ENCODE peak calls at places on chromosomes 4 and X, in four cellular contexts. R, T, E and Y are unnamed samples. For H3K4me1, the result is how much of the 10 kb centered on the place peaks cover.

GRCh38 chr4:186201535-186202230 is 10.3 kb downstream of the CYP4V2 start:
- DNase-seq in R (peak), T (peak), E (no peak), Y (no peak)

GRCh38 chr4:139774759-139775487 is 109.3 kb downstream of the MGST2 start:
- DNase-seq in R (no peak), T (no peak), E (no peak), Y (no peak)

GRCh38 chr4:156476359-156476758 is 495.2 kb downstream of the PDGFC start:
- DNase-seq in R (peak), T (no peak), E (no peak), Y (no peak)

GRCh38 chr4:6680372-6681034 is 13.2 kb upstream of the S100P start:
- DNase-seq in R (no peak), T (no peak), E (no peak), Y (no peak)

GRCh38 chrX:150517303-150517896 is 51.0 kb upstream of the MTM1 start:
- DNase-seq in R (no peak), T (no peak), E (no peak), Y (no peak)

GRCh38 chr4:8555716-8556115 is 24.5 kb upstream of the GPR78 start:
- DNase-seq in R (no peak), T (no peak), E (no peak), Y (no peak)

GRCh38 chr4:1337376-1337831 is 9.6 kb upstream of the UVSSA start:
- DNase-seq in R (no peak), T (no peak), E (no peak), Y (no peak)

GRCh38 chrX:137565318-137565904 is 516 bp upstream of the ZIC3 start:
- DNase-seq in R (no peak), T (no peak), E (no peak), Y (no peak)

GRCh38 chr4:122224348-122224747 is 72.2 kb downstream of the BLTP1 start:
- DNase-seq in R (peak), T (no peak), E (no peak), Y (no peak)

GRCh38 chr4:40550900-40551546 is 78.6 kb downstream of the RBM47 start:
- DNase-seq in R (peak), T (peak), E (no peak), Y (no peak)

GRCh38 chrX:31508338-31508737 is 436.5 kb upstream of the FTHL17 start:
- DNase-seq in R (no peak), T (no peak), E (no peak), Y (no peak)

GRCh38 chrX:154350429-154351182 is 23.8 kb downstream of the FLNA start:
- DNase-seq in R (no peak), T (no peak), E (no peak), Y (no peak)
- H3K4me1 ChIP-seq in R (half or more), T (half or more), E (under half), Y (under half)

DNA sequence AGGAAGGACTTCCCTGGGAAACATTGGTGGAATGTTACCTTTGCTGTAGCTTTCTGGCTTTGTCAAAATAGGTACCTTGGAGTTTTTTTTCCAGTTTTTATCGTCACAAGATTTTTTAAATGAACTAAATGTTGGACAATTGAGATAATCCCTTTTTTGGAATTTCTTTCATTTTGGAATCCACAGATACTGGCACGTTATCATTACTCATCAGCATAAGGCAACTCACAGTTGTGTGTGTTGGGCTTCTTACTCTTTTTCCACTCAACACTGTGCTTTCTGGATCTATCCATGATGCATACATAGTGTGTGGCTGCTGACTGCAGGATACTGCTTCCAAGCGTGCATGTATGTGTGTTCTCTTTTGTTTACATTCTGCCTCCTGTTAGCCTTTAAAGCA is 113.5 kb upstream of the FAM9A start:
- DNase-seq in R (no peak), T (no peak), E (no peak), Y (no peak)
- H3K27ac ChIP-seq in R (no peak), T (no peak), E (no peak), Y (no peak)

DNA sequence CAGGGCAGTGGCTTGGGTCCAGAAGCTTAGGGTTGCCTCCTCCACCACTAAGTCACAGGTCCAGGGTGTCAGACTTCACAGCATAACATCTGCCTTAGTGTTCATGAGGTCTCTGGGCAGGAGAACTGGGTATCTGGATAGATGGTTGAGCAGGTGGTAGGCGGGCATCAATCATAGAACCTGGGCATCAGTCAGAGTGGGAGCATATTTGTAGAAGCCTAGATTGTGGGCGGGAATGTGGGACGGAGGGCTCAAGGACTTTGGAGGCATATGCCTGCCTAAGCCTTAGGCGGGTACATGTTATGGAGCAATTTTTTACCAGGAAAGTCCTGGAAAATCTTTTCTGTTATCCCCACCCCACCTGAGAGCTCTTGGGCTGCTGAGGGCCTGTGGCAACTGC is 28.5 kb downstream of the TAF7L start:
- DNase-seq in R (no peak), T (no peak), E (no peak), Y (no peak)
- H3K4me1 ChIP-seq in R (under half), T (under half), E (under half), Y (under half)

GRCh38 chr4:91256043-91256442 is 1047.7 kb upstream of the GRID2 start:
- DNase-seq in R (no peak), T (no peak), E (no peak), Y (no peak)

GRCh38 chr4:91258326-91258725 is 1045.4 kb upstream of the GRID2 start:
- DNase-seq in R (no peak), T (no peak), E (no peak), Y (no peak)

GRCh38 chr4:91257721-91258120 is 1046.0 kb upstream of the GRID2 start:
- DNase-seq in R (no peak), T (no peak), E (no peak), Y (no peak)

DNA sequence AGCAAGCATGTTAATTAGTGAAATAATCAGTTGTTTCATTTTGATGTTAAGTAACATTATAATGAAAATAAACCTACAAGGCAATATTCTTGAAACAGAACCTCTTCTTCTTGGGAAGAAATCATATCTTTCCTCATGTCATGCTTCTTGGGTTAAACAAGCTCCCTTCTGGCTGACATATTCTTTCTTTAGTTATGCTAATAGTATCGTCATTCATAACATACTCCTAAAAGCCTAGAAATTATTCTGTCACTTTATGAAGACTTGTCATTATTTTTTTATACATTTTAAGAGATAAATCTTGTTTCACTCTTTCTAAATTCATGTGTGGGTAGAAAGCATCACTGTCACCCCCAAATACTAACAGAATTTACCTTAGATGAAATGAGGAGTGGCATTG is 1047.0 kb upstream of the GRID2 start:
- DNase-seq in R (no peak), T (no peak), E (no peak), Y (no peak)
- H3K27ac ChIP-seq in R (no peak), T (no peak), E (no peak), Y (no peak)

DNA sequence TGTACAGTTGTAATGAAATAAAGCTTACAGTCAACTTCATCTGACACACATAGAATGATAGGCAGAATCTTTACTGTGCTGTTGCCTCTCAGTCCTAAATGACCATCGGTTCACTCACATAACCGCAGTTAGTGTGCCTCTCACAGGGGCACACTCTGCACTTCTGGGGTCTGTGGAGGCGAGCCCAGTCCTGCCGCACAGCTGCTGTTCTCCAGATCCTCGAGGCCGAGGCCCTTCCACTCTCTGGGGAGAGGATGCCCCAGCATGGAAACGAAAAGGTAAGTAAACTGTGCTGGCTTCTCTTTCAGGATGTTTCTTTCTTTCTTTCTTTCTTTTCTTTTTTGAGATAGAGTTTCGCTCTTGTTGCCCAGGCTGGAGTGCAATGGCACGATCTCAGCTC is 88.0 kb downstream of the DCTD start:
- DNase-seq in R (no peak), T (no peak), E (no peak), Y (no peak)
- H3K4me1 ChIP-seq in R (under half), T (under half), E (under half), Y (under half)